ENCODE peak calls at places on chromosomes 16 and 17, in seven cellular contexts. C, I, F, J, P, E and G are unnamed samples.

GRCh38 chr16:66696669-66697630 is at the start of gene CMTM4:
- DNase-seq in C (peak; percentile 60), I (peak; percentile 86), F (peak; percentile 72), J (peak; percentile 80), P (peak; percentile 68), E (peak; percentile 79), G (peak; percentile 27)

GRCh38 chr17:45270828-45271418 is 9.0 kb upstream of the SPATA32 start:
- DNase-seq in C (no peak), I (no peak), F (no peak), J (no peak), P (peak; percentile 49), E (no peak), G (no peak)

GRCh38 chr16:78258651-78259050 is 159.2 kb downstream of the WWOX start:
- DNase-seq in C (no peak), I (no peak), F (no peak), J (no peak), P (no peak), E (no peak), G (no peak)

GRCh38 chr17:29615048-29615385 is 7.7 kb downstream of the CORO6 start:
- DNase-seq in C (no peak), I (no peak), F (no peak), J (no peak), P (peak; percentile 48), E (no peak), G (peak; percentile 70)

GRCh38 chr16:64253525-64253924 is 868.3 kb downstream of the CDH11 start:
- DNase-seq in C (no peak), I (no peak), F (no peak), J (no peak), P (no peak), E (no peak), G (no peak)

GRCh38 chr16:82874672-82875071 is 247.9 kb downstream of the CDH13 start:
- DNase-seq in C (no peak), I (no peak), F (no peak), J (no peak), P (no peak), E (no peak), G (no peak)

GRCh38 chr17:80899402-80900268 is 92.0 kb upstream of the CHMP6 start:
- DNase-seq in C (peak; percentile 40), I (no peak), F (no peak), J (no peak), P (peak; percentile 74), E (no peak), G (no peak)

GRCh38 chr17:55347341-55347740 is 74.3 kb downstream of the MMD start:
- DNase-seq in C (no peak), I (no peak), F (no peak), J (no peak), P (no peak), E (no peak), G (no peak)

GRCh38 chr17:40482722-40483121 is 18.7 kb downstream of the TNS4 start:
- DNase-seq in C (no peak), I (no peak), F (no peak), J (no peak), P (no peak), E (no peak), G (no peak)

GRCh38 chr17:4536259-4536741 is 18.9 kb downstream of the MYBBP1A start:
- DNase-seq in C (no peak), I (no peak), F (no peak), J (no peak), P (no peak), E (no peak), G (no peak)

GRCh38 chr17:31678431-31678830 is 180.6 kb downstream of the COPRS start:
- DNase-seq in C (no peak), I (no peak), F (no peak), J (no peak), P (no peak), E (no peak), G (no peak)

GRCh38 chr17:55740515-55741352 is 10.1 kb upstream of the PCTP start:
- DNase-seq in C (peak; percentile 86), I (no peak), F (no peak), J (no peak), P (no peak), E (no peak), G (no peak)

GRCh38 chr17:15262291-15263205 is 2.6 kb downstream of the PMP22 start:
- DNase-seq in C (peak; percentile 93), I (peak; percentile 92), F (peak; percentile 78), J (peak; percentile 86), P (no peak), E (peak; percentile 17), G (no peak)

GRCh38 chr16:68085259-68086071 is at the start of gene NFATC3:
- DNase-seq in C (peak; percentile 89), I (peak; percentile 99), F (peak; percentile 97), J (peak; percentile 90), P (peak; percentile 97), E (peak; percentile 95), G (no peak)

GRCh38 chr17:15092762-15093161 is 172.4 kb downstream of the PMP22 start:
- DNase-seq in C (no peak), I (no peak), F (no peak), J (no peak), P (no peak), E (no peak), G (no peak)

GRCh38 chr17:58248955-58249269 is 10.5 kb downstream of the LPO start:
- DNase-seq in C (no peak), I (no peak), F (no peak), J (no peak), P (no peak), E (no peak), G (no peak)